ENCODE peak calls at places on chromosomes 6 and 20, in eight cellular contexts. V, C, A, L, E, S, O and D are unnamed samples.

GRCh38 chr6:168190646-168191443 is 111.8 kb upstream of the FRMD1 start:
- DNase-seq in V (no peak), C (no peak), A (no peak), L (no peak), E (no peak), S (no peak), O (no peak), D (no peak)

GRCh38 chr6:12150812-12151432 is 138.8 kb downstream of the HIVEP1 start:
- DNase-seq in V (peak), C (peak), A (peak), L (peak), E (peak), S (peak), O (no peak), D (peak)

GRCh38 chr6:118693562-118693961 is 42.2 kb upstream of the CEP85L start:
- DNase-seq in V (no peak), C (no peak), A (no peak), L (no peak), E (no peak), S (no peak), O (no peak), D (no peak)

GRCh38 chr6:76876922-76877553 is 586.3 kb downstream of the HTR1B start:
- DNase-seq in V (no peak), C (peak), A (peak), L (peak), E (peak), S (peak), O (peak), D (no peak)

GRCh38 chr20:62387993-62388635 is 1.2 kb downstream of the RPS21 start:
- DNase-seq in V (no peak), C (no peak), A (no peak), L (no peak), E (no peak), S (no peak), O (no peak), D (no peak)

GRCh38 chr20:50932016-50932338 is 740 bp upstream of the ADNP start:
- DNase-seq in V (no peak), C (no peak), A (no peak), L (no peak), E (no peak), S (no peak), O (no peak), D (no peak)

GRCh38 chr6:3124667-3125066 is 6.2 kb downstream of the BPHL start:
- DNase-seq in V (no peak), C (no peak), A (no peak), L (no peak), E (no peak), S (no peak), O (no peak), D (peak)

GRCh38 chr20:34562643-34563042 is 4.1 kb downstream of the MAP1LC3A start:
- DNase-seq in V (no peak), C (no peak), A (peak), L (peak), E (peak), S (peak), O (peak), D (peak)

GRCh38 chr20:61044499-61044898 is 207.6 kb upstream of the CDH4 start:
- DNase-seq in V (no peak), C (no peak), A (peak), L (peak), E (no peak), S (no peak), O (no peak), D (no peak)

GRCh38 chr6:25945175-25945574 is 14.7 kb upstream of the SLC17A2 start:
- DNase-seq in V (no peak), C (no peak), A (no peak), L (no peak), E (no peak), S (no peak), O (peak), D (no peak)

GRCh38 chr6:6058054-6058444 is 51.3 kb upstream of the NRN1 start:
- DNase-seq in V (no peak), C (no peak), A (no peak), L (peak), E (no peak), S (no peak), O (no peak), D (no peak)

GRCh38 chr20:48826883-48827771 is 672 bp downstream of the PREX1 start:
- DNase-seq in V (no peak), C (no peak), A (peak), L (peak), E (peak), S (peak), O (peak), D (peak)

GRCh38 chr6:46983007-46983411 is 59.1 kb downstream of the ADGRF1 start:
- DNase-seq in V (no peak), C (peak), A (peak), L (peak), E (peak), S (no peak), O (no peak), D (no peak)

GRCh38 chr20:47989957-47990356 is 204.7 kb upstream of the SULF2 start:
- DNase-seq in V (no peak), C (peak), A (no peak), L (no peak), E (peak), S (peak), O (no peak), D (no peak)

GRCh38 chr6:134060491-134061106 is 8.2 kb upstream of the SLC2A12 start:
- DNase-seq in V (no peak), C (no peak), A (peak), L (peak), E (peak), S (no peak), O (no peak), D (no peak)

GRCh38 chr6:124524821-124525220 is 437.4 kb upstream of the RNF217 start:
- DNase-seq in V (no peak), C (no peak), A (peak), L (no peak), E (no peak), S (no peak), O (no peak), D (no peak)

GRCh38 chr6:54440549-54440948 is 132.3 kb downstream of the TINAG start:
- DNase-seq in V (no peak), C (no peak), A (no peak), L (no peak), E (peak), S (no peak), O (no peak), D (no peak)

GRCh38 chr6:28653876-28654275 is 128.2 kb downstream of the GPX5 start:
- DNase-seq in V (no peak), C (no peak), A (no peak), L (no peak), E (peak), S (no peak), O (no peak), D (no peak)

GRCh38 chr20:3082955-3083952 is 1.3 kb downstream of the AVP start:
- DNase-seq in V (no peak), C (no peak), A (peak), L (peak), E (no peak), S (peak), O (no peak), D (no peak)

GRCh38 chr6:68343901-68344300 is 291.2 kb upstream of the ADGRB3 start:
- DNase-seq in V (no peak), C (peak), A (peak), L (peak), E (peak), S (peak), O (peak), D (peak)

GRCh38 chr6:32370510-32370909 is 1.2 kb downstream of the TSBP1 start:
- DNase-seq in V (no peak), C (no peak), A (no peak), L (no peak), E (peak), S (no peak), O (no peak), D (no peak)

GRCh38 chr20:38126146-38126912 is 38.7 kb downstream of the TGM2 start:
- DNase-seq in V (no peak), C (no peak), A (no peak), L (no peak), E (no peak), S (no peak), O (no peak), D (no peak)

GRCh38 chr20:38141154-38141888 is 23.7 kb downstream of the TGM2 start:
- DNase-seq in V (no peak), C (no peak), A (no peak), L (no peak), E (no peak), S (no peak), O (no peak), D (no peak)

GRCh38 chr20:22577515-22578220 is 6.7 kb downstream of the FOXA2 start:
- DNase-seq in V (no peak), C (peak), A (peak), L (peak), E (peak), S (no peak), O (no peak), D (no peak)

GRCh38 chr6:18216411-18216810 is 47.9 kb downstream of the DEK start:
- DNase-seq in V (no peak), C (no peak), A (no peak), L (no peak), E (peak), S (no peak), O (no peak), D (no peak)

GRCh38 chr6:104788400-104788799 is 71.3 kb downstream of the HACE1 start:
- DNase-seq in V (no peak), C (no peak), A (no peak), L (no peak), E (no peak), S (no peak), O (peak), D (no peak)

GRCh38 chr6:90003941-90004340 is 109.7 kb downstream of the GJA10 start:
- DNase-seq in V (no peak), C (no peak), A (no peak), L (no peak), E (no peak), S (no peak), O (no peak), D (no peak)

GRCh38 chr6:70717038-70717801 is 49.5 kb downstream of the SMAP1 start:
- DNase-seq in V (no peak), C (no peak), A (no peak), L (no peak), E (no peak), S (no peak), O (no peak), D (no peak)
- TF ChIP-seq EZH2phosphoT487 in V (no peak), C (no peak), A (no peak), L (no peak), E (no peak), S (no peak), O (no peak), D (no peak)

GRCh38 chr6:156808287-156808686 is 31.1 kb downstream of the ARID1B start:
- DNase-seq in V (no peak), C (no peak), A (no peak), L (peak), E (no peak), S (no peak), O (no peak), D (peak)

GRCh38 chr6:156809446-156810178 is 32.4 kb downstream of the ARID1B start:
- DNase-seq in V (no peak), C (no peak), A (no peak), L (no peak), E (no peak), S (no peak), O (no peak), D (no peak)

GRCh38 chr6:156807795-156808194 is 30.6 kb downstream of the ARID1B start:
- DNase-seq in V (no peak), C (no peak), A (no peak), L (no peak), E (no peak), S (no peak), O (no peak), D (no peak)

GRCh38 chr6:156809034-156809433 is 31.9 kb downstream of the ARID1B start:
- DNase-seq in V (no peak), C (no peak), A (no peak), L (no peak), E (peak), S (no peak), O (no peak), D (peak)

GRCh38 chr6:156807028-156807427 is 29.9 kb downstream of the ARID1B start:
- DNase-seq in V (no peak), C (no peak), A (no peak), L (peak), E (no peak), S (no peak), O (no peak), D (no peak)
- TF ChIP-seq CTCF in V (no peak), C (no peak), A (no peak), L (no peak), E (no peak), S (no peak), O (no peak), D (no peak)

DNA sequence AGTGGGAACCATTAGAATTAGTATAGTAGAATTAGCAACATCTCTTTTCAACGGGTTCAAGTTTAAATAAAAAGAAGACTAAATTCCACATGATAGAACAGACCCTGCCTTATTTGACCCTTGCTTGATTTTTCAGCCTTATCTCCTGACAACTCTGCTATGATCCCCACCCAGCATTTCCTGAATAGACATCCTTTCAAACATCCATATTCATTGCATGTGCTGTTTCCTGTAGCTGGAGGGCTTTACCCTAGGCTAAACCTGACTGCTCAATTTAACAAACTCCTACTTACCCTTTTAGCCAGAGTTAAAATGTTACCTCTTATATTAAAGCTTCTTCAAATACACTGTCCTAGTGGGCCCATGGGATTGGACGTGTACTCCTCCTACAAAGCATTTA is 594.8 kb upstream of the ARID1B start:
- DNase-seq in V (no peak), C (no peak), A (no peak), L (no peak), E (no peak), S (no peak), O (no peak), D (no peak)
- H3K27ac ChIP-seq in V (no peak), C (no peak), A (no peak), L (no peak), E (no peak), S (no peak), O (no peak), D (no peak)

GRCh38 chr6:73566954-73567591 is 46.2 kb upstream of the EEF1A1 start:
- DNase-seq in V (peak), C (peak), A (no peak), L (peak), E (no peak), S (no peak), O (no peak), D (no peak)
- TF ChIP-seq EZH2phosphoT487 in V (no peak), C (no peak), A (no peak), L (no peak), E (no peak), S (no peak), O (no peak), D (no peak)

GRCh38 chr6:84197708-84198107 is 29.7 kb downstream of the CEP162 start:
- DNase-seq in V (no peak), C (no peak), A (no peak), L (no peak), E (no peak), S (no peak), O (no peak), D (no peak)
- TF ChIP-seq CTCF in V (no peak), C (peak), A (peak), L (peak), E (no peak), S (peak), O (no peak), D (no peak)

GRCh38 chr6:158290040-158290439 is 22.2 kb upstream of the TULP4 start:
- DNase-seq in V (no peak), C (no peak), A (no peak), L (no peak), E (no peak), S (no peak), O (peak), D (peak)

GRCh38 chr6:158293122-158293521 is 19.1 kb upstream of the TULP4 start:
- DNase-seq in V (no peak), C (no peak), A (no peak), L (no peak), E (no peak), S (no peak), O (no peak), D (peak)

GRCh38 chr6:158287047-158287446 is 25.2 kb upstream of the TULP4 start:
- DNase-seq in V (no peak), C (no peak), A (no peak), L (no peak), E (no peak), S (no peak), O (no peak), D (no peak)

GRCh38 chr6:158292016-158292415 is 20.2 kb upstream of the TULP4 start:
- DNase-seq in V (no peak), C (no peak), A (no peak), L (no peak), E (no peak), S (no peak), O (no peak), D (no peak)

GRCh38 chr6:158290659-158291058 is 21.6 kb upstream of the TULP4 start:
- DNase-seq in V (no peak), C (no peak), A (no peak), L (no peak), E (no peak), S (no peak), O (peak), D (peak)
- H3K27ac ChIP-seq in V (no peak), C (no peak), A (no peak), L (peak), E (no peak), S (no peak), O (peak), D (peak)

GRCh38 chr20:41003143-41003932 is 25.3 kb upstream of the TOP1 start:
- DNase-seq in V (peak), C (peak), A (no peak), L (peak), E (peak), S (no peak), O (no peak), D (no peak)
- TF ChIP-seq EZH2phosphoT487 in V (no peak), C (no peak), A (no peak), L (no peak), E (no peak), S (no peak), O (no peak), D (no peak)

DNA sequence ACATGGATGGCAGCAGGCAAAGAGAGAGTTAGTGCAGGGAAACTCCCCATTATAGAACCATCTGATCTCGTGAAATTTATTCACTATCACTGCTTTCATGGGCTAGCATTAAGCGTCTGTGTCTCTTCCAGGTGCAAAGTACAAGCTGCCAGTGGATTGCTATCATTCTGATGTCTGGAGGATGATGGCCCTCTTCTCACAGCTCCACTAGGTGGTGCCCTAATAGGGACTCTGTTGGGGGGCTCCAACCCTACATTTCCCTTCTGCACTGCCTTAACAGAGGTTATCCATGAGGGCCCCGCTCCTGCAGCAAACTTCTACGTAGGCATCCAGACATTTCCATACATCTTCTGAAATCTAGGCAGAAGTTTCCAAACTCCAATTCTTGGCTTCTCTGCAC is 347.8 kb upstream of the HS3ST5 start:
- DNase-seq in V (no peak), C (no peak), A (peak), L (peak), E (no peak), S (no peak), O (no peak), D (no peak)
- TF ChIP-seq CTCF in V (peak), C (no peak), A (peak), L (peak), E (peak), S (no peak), O (no peak), D (peak)